ENCODE peak calls at places on chromosomes 6 and 20, in four cellular contexts. S, A, R and G are unnamed samples.

GRCh38 chr6:37495199-37495913 is 4.3 kb downstream of the CCDC167 start:
- DNase-seq in R (peak), A (no peak), S (no peak), G (no peak)

GRCh38 chr6:114040871-114041270 is 69.9 kb upstream of the HDAC2 start:
- DNase-seq in A (no peak), S (no peak), R (no peak), G (no peak)

GRCh38 chr6:166957087-166957804 is 896 bp upstream of the RNASET2 start:
- DNase-seq in S (peak), R (peak), A (no peak), G (no peak)

GRCh38 chr6:134422426-134423231 is 104.7 kb upstream of the SGK1 start:
- DNase-seq in S (no peak), A (no peak), R (no peak), G (peak)

GRCh38 chr6:56714982-56715456 is 72.3 kb upstream of the DST start:
- DNase-seq in A (no peak), S (no peak), R (peak), G (peak)

GRCh38 chr20:63032861-63033634 is 26.3 kb upstream of the BHLHE23 start:
- DNase-seq in A (peak), S (no peak), R (no peak), G (no peak)

GRCh38 chr20:33437141-33437911 is 6.2 kb downstream of the SNTA1 start:
- DNase-seq in S (no peak), R (no peak), A (no peak), G (peak)

GRCh38 chr6:90249044-90249443 is 47.6 kb downstream of the BACH2 start:
- DNase-seq in S (no peak), A (no peak), R (no peak), G (peak)

GRCh38 chr20:51042064-51042463 is 19.2 kb upstream of the KCNG1 start:
- DNase-seq in R (no peak), S (no peak), A (no peak), G (peak)

GRCh38 chr20:8082025-8082424 is 50.0 kb upstream of the PLCB1 start:
- DNase-seq in S (no peak), R (no peak), A (no peak), G (no peak)

GRCh38 chr6:44056392-44057237 is 70.6 kb downstream of the MRPL14 start:
- DNase-seq in S (no peak), A (no peak), R (peak), G (peak)

GRCh38 chr6:158599635-158600034 is 39.7 kb downstream of the TMEM181 start:
- DNase-seq in S (no peak), R (no peak), A (no peak), G (no peak)
- TF ChIP-seq MXI1 in S (no peak), R (no peak), A (no peak), G (no peak)

DNA sequence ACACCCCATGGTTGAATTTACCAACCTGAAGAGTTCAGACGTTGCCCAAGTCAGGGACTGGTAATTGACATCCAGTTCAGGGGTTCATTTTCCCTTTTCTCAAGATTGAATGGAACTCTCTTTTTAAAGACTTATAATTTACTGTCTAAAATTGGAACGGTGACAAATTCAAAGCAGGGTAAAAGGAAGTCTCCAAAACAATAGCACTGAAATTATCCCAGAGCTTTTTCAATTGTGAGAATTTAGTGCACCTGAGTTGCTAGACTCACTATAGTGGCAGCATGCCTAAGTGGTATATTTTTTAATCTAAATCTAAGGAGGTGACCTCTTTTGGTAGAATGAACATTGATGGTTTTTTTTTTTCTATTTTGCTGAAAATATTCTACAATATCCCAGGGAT is 90.9 kb upstream of the PREP start:
- DNase-seq in S (no peak), A (no peak), R (no peak), G (no peak)
- TF ChIP-seq RCOR1 in S (no peak), A (no peak), R (no peak), G (no peak)

GRCh38 chr6:79821859-79822258 is 125.5 kb downstream of the ELOVL4 start:
- DNase-seq in R (no peak), A (no peak), S (no peak), G (peak)

GRCh38 chr6:79818471-79818870 is 128.9 kb downstream of the ELOVL4 start:
- DNase-seq in S (no peak), A (no peak), R (no peak), G (no peak)

GRCh38 chr6:79824231-79824630 is 123.1 kb downstream of the ELOVL4 start:
- DNase-seq in A (no peak), R (no peak), S (no peak), G (no peak)
- TF ChIP-seq MXI1 in A (no peak), R (no peak), S (no peak), G (no peak)

DNA sequence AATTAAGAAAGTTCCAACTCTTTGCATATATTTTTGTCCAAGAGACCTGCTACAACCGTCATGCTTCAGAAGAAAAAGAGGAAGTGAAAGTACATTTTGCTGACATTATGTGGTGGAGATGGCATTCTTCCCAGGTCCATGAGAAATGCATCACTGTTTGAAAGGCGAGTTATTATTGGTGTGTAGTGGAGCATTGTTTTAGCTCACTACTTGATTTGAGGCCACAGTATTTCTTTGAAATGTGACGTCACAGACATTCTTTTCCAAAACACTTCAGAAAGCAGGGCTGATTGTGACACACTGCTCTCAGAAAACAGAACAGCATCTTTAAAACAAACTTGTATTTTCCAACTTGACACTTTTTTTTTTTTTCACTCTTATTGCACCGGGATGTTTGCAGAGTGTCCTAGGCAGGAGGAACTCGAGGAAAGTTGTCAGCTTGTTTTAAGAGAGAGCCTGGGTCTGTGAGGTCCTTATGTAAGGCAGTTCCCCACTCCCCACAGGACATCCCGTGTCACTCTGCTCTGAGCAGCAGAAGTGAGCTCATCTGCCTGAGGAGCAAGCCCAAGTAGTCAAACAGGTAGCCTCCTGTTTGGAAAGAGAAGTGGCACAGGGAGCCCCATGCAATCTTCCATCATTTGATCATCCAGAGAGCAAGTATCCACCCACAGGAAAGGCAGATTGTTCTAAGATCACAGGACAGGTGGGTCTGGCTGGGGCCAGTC is 1.1 kb downstream of the SPTLC3 start:
- DNase-seq in R (no peak), A (peak), S (no peak), G (peak)
- TF ChIP-seq RCOR1 in R (no peak), A (no peak), S (no peak), G (no peak)

GRCh38 chr6:155183095-155183494 is 80.7 kb upstream of the CLDN20 start:
- DNase-seq in R (no peak), A (no peak), S (no peak), G (no peak)
- TF ChIP-seq MXI1 in R (no peak), A (no peak), S (no peak), G (no peak)

GRCh38 chr20:22511943-22512910 is 72.1 kb downstream of the FOXA2 start:
- DNase-seq in S (peak), R (no peak), A (no peak), G (no peak)

GRCh38 chr20:22513574-22513973 is 70.8 kb downstream of the FOXA2 start:
- DNase-seq in R (no peak), S (no peak), A (no peak), G (no peak)

GRCh38 chr20:22509090-22509938 is 75.1 kb downstream of the FOXA2 start:
- DNase-seq in S (no peak), R (no peak), A (no peak), G (no peak)

GRCh38 chr20:22515264-22515663 is 69.1 kb downstream of the FOXA2 start:
- DNase-seq in R (no peak), S (no peak), A (no peak), G (no peak)

GRCh38 chr20:22512911-22513489 is 71.4 kb downstream of the FOXA2 start:
- DNase-seq in A (no peak), S (no peak), R (no peak), G (no peak)
- TF ChIP-seq RCOR1 in A (no peak), S (no peak), R (no peak), G (no peak)

GRCh38 chr6:24493945-24494725 is 634 bp upstream of the ALDH5A1 start:
- DNase-seq in R (no peak), A (no peak), S (no peak), G (no peak)

GRCh38 chr6:24494726-24495515 is at the start of gene ALDH5A1:
- DNase-seq in S (peak), A (no peak), R (peak), G (peak)

GRCh38 chr6:24489470-24489869 is at the start of gene GPLD1:
- DNase-seq in A (no peak), S (no peak), R (no peak), G (no peak)

GRCh38 chr6:24489881-24490280 is 503 bp upstream of the GPLD1 start:
- DNase-seq in S (no peak), R (no peak), A (no peak), G (peak)

DNA sequence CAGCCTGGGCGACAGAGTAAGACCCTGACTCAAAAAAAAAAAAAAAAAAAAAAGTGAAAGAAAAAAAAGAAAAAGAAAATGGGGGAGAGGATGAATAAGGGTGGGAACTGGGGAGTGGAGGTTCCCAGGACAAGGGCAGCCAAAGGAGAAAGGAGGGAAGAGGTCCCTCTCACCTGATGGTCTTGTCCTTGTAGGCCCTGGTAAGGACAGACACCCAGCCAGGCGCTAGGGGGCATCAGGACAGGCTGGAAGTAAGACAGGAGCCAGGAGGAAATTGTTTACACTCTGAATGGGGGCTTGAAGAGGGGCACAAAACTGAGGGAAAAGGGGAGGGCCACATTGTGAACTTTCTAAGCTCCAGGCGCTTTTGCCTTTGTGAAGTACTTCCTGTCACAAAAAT is 2.3 kb upstream of the ALDH5A1 start:
- DNase-seq in S (peak), R (no peak), A (no peak), G (peak)
- TF ChIP-seq MXI1 in S (no peak), R (no peak), A (no peak), G (no peak)

GRCh38 chr6:11370191-11371018 is 137.9 kb upstream of the NEDD9 start:
- DNase-seq in A (no peak), S (no peak), R (no peak), G (no peak)

GRCh38 chr6:11367638-11368199 is 135.3 kb upstream of the NEDD9 start:
- DNase-seq in S (no peak), A (no peak), R (no peak), G (no peak)

GRCh38 chr6:11366934-11367637 is 134.6 kb upstream of the NEDD9 start:
- DNase-seq in S (no peak), R (no peak), A (no peak), G (no peak)

GRCh38 chr6:11368264-11368663 is 135.8 kb upstream of the NEDD9 start:
- DNase-seq in A (no peak), R (no peak), S (no peak), G (no peak)

DNA sequence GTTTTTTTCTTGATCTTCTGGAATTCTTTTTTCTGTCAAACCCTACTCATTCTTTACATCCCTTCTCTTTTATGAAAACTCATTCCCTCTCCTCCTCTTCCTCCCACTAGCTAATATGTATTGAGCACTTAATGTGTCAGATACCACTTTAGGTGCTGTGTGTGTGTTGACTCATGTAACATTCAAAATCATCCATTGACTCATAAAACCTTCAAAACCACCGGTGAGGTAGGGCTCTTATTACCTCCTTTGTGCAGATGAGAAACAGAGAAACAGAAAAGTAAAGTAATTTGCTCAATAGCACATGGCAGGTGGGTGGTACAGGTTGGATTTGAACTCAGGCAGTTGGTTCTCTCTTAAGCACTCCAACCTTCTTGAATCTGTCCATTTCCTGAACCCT is 136.3 kb upstream of the NEDD9 start:
- DNase-seq in S (no peak), A (no peak), R (no peak), G (no peak)
- TF ChIP-seq RCOR1 in S (no peak), A (no peak), R (no peak), G (no peak)